ENCODE peak calls at places on chromosomes 5 and 9, in six cellular contexts. F is A172; R is H9; V is heart right ventricle; O is ovary; J is stimulated activated CD4-positive, alpha-beta T cell treated with anti-CD3 and anti-CD28 coated beads, TNF-alpha, amount 100 ng/mL, for 24 hours. P is an unnamed sample.

GRCh38 chr5:35442916-35443639 is 174.6 kb upstream of the SPEF2 start:
- DNase-seq in F (no peak), R (no peak), V (no peak), O (no peak), J (no peak), P (no peak)

GRCh38 chr9:69976165-69976564 is 67.5 kb upstream of the MAMDC2 start:
- DNase-seq in F (peak; percentile 97), R (no peak), V (no peak), O (no peak), J (no peak), P (no peak)

GRCh38 chr9:114652776-114653555 is 4.6 kb downstream of the TEX53 start:
- DNase-seq in F (no peak), R (no peak), V (no peak), O (no peak), J (no peak), P (no peak)

GRCh38 chr5:58898538-58898937 is 315.7 kb downstream of the RAB3C start:
- DNase-seq in F (no peak), R (no peak), V (no peak), O (no peak), J (no peak), P (no peak)

GRCh38 chr5:149725296-149725695 is 4.8 kb upstream of the PPARGC1B start:
- DNase-seq in F (no peak), R (no peak), V (no peak), O (no peak), J (no peak), P (no peak)

GRCh38 chr9:20315672-20316071 is 306.6 kb downstream of the MLLT3 start:
- DNase-seq in F (peak; percentile 60), R (no peak), V (no peak), O (no peak), J (no peak), P (no peak)

GRCh38 chr9:114745108-114745848 is 60.6 kb downstream of the TNFSF15 start:
- DNase-seq in F (no peak), R (no peak), V (no peak), O (no peak), J (no peak), P (no peak)

GRCh38 chr5:55665065-55665464 is 47.1 kb downstream of the SLC38A9 start:
- DNase-seq in F (no peak), R (no peak), V (no peak), O (no peak), J (no peak), P (no peak)

GRCh38 chr9:116072046-116072445 is 81.5 kb upstream of the PAPPA start:
- DNase-seq in F (no peak), R (no peak), V (no peak), O (no peak), J (no peak), P (no peak)

GRCh38 chr9:36319806-36320205 is 61.6 kb upstream of the GNE start:
- DNase-seq in F (no peak), R (no peak), V (no peak), O (no peak), J (no peak), P (peak; percentile 52)

GRCh38 chr9:128943832-128944620 is 3.4 kb downstream of the DOLK start:
- DNase-seq in F (no peak), R (no peak), V (no peak), O (peak; percentile 10), J (no peak), P (no peak)

GRCh38 chr5:132090107-132090506 is 16.5 kb downstream of the CSF2 start:
- DNase-seq in F (peak; percentile 99), R (no peak), V (no peak), O (no peak), J (no peak), P (peak; percentile 50)

GRCh38 chr5:107570805-107571531 is 99.8 kb downstream of the EFNA5 start:
- DNase-seq in F (no peak), R (no peak), V (no peak), O (no peak), J (no peak), P (peak; percentile 65)

GRCh38 chr5:80243567-80243966 is 12.3 kb downstream of the SERINC5 start:
- DNase-seq in F (no peak), R (no peak), V (no peak), O (no peak), J (no peak), P (no peak)

GRCh38 chr5:91207248-91207647 is 175.9 kb downstream of the ARRDC3 start:
- DNase-seq in F (no peak), R (no peak), V (no peak), O (no peak), J (no peak), P (no peak)

GRCh38 chr9:119963258-119963797 is 594.1 kb upstream of the BRINP1 start:
- DNase-seq in F (peak; percentile 74), R (peak; percentile 85), V (no peak), O (no peak), J (no peak), P (no peak)

GRCh38 chr9:129685220-129685932 is 19.9 kb downstream of the PRRX2 start:
- DNase-seq in F (peak; percentile 43), R (no peak), V (no peak), O (no peak), J (no peak), P (peak; percentile 25)

GRCh38 chr5:13585324-13585723 is 359.2 kb downstream of the DNAH5 start:
- DNase-seq in F (no peak), R (no peak), V (no peak), O (no peak), J (no peak), P (no peak)

GRCh38 chr5:88143693-88144218 is 124.9 kb downstream of the TMEM161B start:
- DNase-seq in F (no peak), R (no peak), V (no peak), O (no peak), J (no peak), P (no peak)

GRCh38 chr5:123174916-123175481 is 86.0 kb downstream of the PRDM6 start:
- DNase-seq in F (no peak), R (no peak), V (no peak), O (no peak), J (no peak), P (no peak)

GRCh38 chr9:114893622-114894021 is 36.8 kb downstream of the TNFSF8 start:
- DNase-seq in F (peak; percentile 81), R (no peak), V (no peak), O (no peak), J (no peak), P (no peak)

GRCh38 chr9:110580850-110581249 is 1.3 kb upstream of the SVEP1 start:
- DNase-seq in F (no peak), R (no peak), V (no peak), O (no peak), J (no peak), P (no peak)

GRCh38 chr5:37834542-37835399 is 5.1 kb downstream of the GDNF start:
- DNase-seq in F (no peak), R (peak; percentile 67), V (no peak), O (peak; percentile 37), J (no peak), P (no peak)

P was measured in Calu3.